ENCODE peak calls at places on chromosome 16, in eight cellular contexts. S is H9; L is activated CD8-positive, alpha-beta memory T cell treated with anti-CD3 and anti-CD28 coated beads, Interleukin-2, amount 50 U/mL, for 48 hours; C is activated naive CD8-positive, alpha-beta T cell treated with anti-CD3 and anti-CD28 coated beads for 36 hours; H is C1 segment of cervical spinal cord; P is nephron progenitor cell; R is CD8-positive, alpha-beta memory T cell; A is NCI-H510A. U is an unnamed sample.

GRCh38 chr16:29968205-29968604 is 5.5 kb upstream of the TAOK2 start:
- DNase-seq in A (no peak), L (no peak), R (no peak), P (no peak), C (no peak), H (no peak), S (no peak), U (no peak)

GRCh38 chr16:23174622-23175021 is 7.9 kb upstream of the SCNN1G start:
- DNase-seq in H (no peak), L (no peak), A (no peak), R (no peak), C (no peak), S (no peak), P (peak), U (no peak)

GRCh38 chr16:82947675-82948074 is 320.9 kb downstream of the CDH13 start:
- DNase-seq in A (no peak), H (no peak), S (no peak), C (no peak), P (no peak), L (no peak), R (no peak), U (no peak)

GRCh38 chr16:55253987-55254386 is 70.0 kb upstream of the IRX6 start:
- DNase-seq in P (no peak), C (no peak), A (no peak), R (no peak), L (no peak), H (no peak), S (no peak), U (no peak)

GRCh38 chr16:70739389-70739788 is 53.5 kb upstream of the MTSS2 start:
- DNase-seq in A (no peak), C (no peak), S (no peak), P (no peak), R (no peak), L (no peak), H (no peak), U (no peak)

GRCh38 chr16:67399218-67399733 is 6.0 kb upstream of the TPPP3 start:
- DNase-seq in P (peak), R (peak), L (peak), A (no peak), H (no peak), C (peak), S (peak), U (peak)

GRCh38 chr16:10862432-10862831 is 14.6 kb upstream of the CIITA start:
- DNase-seq in S (no peak), R (no peak), H (no peak), L (no peak), C (no peak), A (no peak), P (no peak), U (peak)

GRCh38 chr16:17177242-17177967 is 293.4 kb downstream of the XYLT1 start:
- DNase-seq in P (no peak), L (no peak), H (no peak), S (no peak), C (no peak), R (no peak), A (no peak), U (no peak)

GRCh38 chr16:69108069-69108904 is 2.8 kb downstream of the HAS3 start:
- DNase-seq in C (no peak), L (no peak), P (peak), H (no peak), S (peak), R (no peak), A (no peak), U (no peak)

GRCh38 chr16:11224894-11225676 is 30.9 kb downstream of the SOCS1 start:
- DNase-seq in P (no peak), L (peak), R (peak), A (no peak), S (no peak), H (no peak), C (peak), U (peak)

GRCh38 chr16:19284207-19284606 is 1.3 kb upstream of the CLEC19A start:
- DNase-seq in C (no peak), P (no peak), R (no peak), S (no peak), H (peak), A (no peak), L (no peak), U (no peak)

GRCh38 chr16:9159839-9160550 is 68.6 kb downstream of the HAPSTR1 start:
- DNase-seq in C (peak), L (peak), S (peak), P (peak), A (no peak), R (no peak), H (peak), U (no peak)

GRCh38 chr16:50251375-50252081 is 14.8 kb upstream of the ADCY7 start:
- DNase-seq in C (no peak), A (no peak), H (no peak), S (no peak), L (no peak), P (no peak), R (no peak), U (no peak)

GRCh38 chr16:318628-319027 is 33.9 kb downstream of the AXIN1 start:
- DNase-seq in A (no peak), R (no peak), C (no peak), S (peak), L (no peak), H (no peak), P (peak), U (no peak)

GRCh38 chr16:22070361-22071351 is 21.7 kb upstream of the VWA3A start:
- DNase-seq in C (no peak), L (no peak), R (no peak), H (no peak), P (no peak), S (no peak), A (no peak), U (no peak)

GRCh38 chr16:30004811-30005242 is 6.0 kb downstream of the DOC2A start:
- DNase-seq in A (peak), H (no peak), R (no peak), C (no peak), P (no peak), S (no peak), L (no peak), U (no peak)

GRCh38 chr16:3292604-3293003 is 9.3 kb downstream of the ZNF263 start:
- DNase-seq in P (no peak), C (no peak), S (no peak), A (no peak), R (no peak), H (no peak), L (no peak), U (no peak)